ENCODE peak calls at places on chromosomes 13 and 19, in eight cellular contexts. V is breast epithelium, D is heart right ventricle, K is IMR-90, J is cardiac muscle cell, T is H1, F is psoas muscle, L is neural progenitor cell. A is an unnamed sample.

GRCh38 chr13:55815458-55816033 is 1325.2 kb upstream of the PRR20A start:
- DNase-seq in V (no peak), D (no peak), K (no peak), J (no peak), T (no peak), F (no peak), L (no peak), A (no peak)

GRCh38 chr13:114229486-114229885 is 5.2 kb upstream of the CDC16 start:
- DNase-seq in V (no peak), D (no peak), K (no peak), J (peak; percentile 60), T (no peak), F (no peak), L (peak; percentile 10), A (no peak)

GRCh38 chr13:21069561-21070004 is 8.2 kb upstream of the LATS2 start:
- DNase-seq in V (no peak), D (no peak), K (peak; percentile 99), J (peak; percentile 96), T (no peak), F (no peak), L (no peak), A (no peak)

GRCh38 chr13:79659161-79659560 is 178.2 kb downstream of the NDFIP2 start:
- DNase-seq in V (no peak), D (peak; percentile 59), K (no peak), J (peak; percentile 90), T (no peak), F (peak; percentile 81), L (peak; percentile 73), A (peak; percentile 86)

GRCh38 chr13:96652506-96652905 is 341.8 kb downstream of the OXGR1 start:
- DNase-seq in V (no peak), D (no peak), K (no peak), J (no peak), T (no peak), F (no peak), L (no peak), A (no peak)

GRCh38 chr19:33677745-33678426 is 56.1 kb downstream of the CHST8 start:
- DNase-seq in V (no peak), D (no peak), K (no peak), J (no peak), T (peak; percentile 78), F (no peak), L (peak; percentile 56), A (peak; percentile 29)

GRCh38 chr19:16445238-16446107 is 26.3 kb downstream of the EPS15L1 start:
- DNase-seq in V (no peak), D (no peak), K (peak; percentile 83), J (no peak), T (no peak), F (no peak), L (no peak), A (no peak)

GRCh38 chr19:5953680-5954213 is 24.2 kb downstream of the RANBP3 start:
- DNase-seq in V (no peak), D (no peak), K (no peak), J (no peak), T (no peak), F (no peak), L (no peak), A (no peak)

GRCh38 chr13:41680900-41681299 is 223.6 kb downstream of the RGCC start:
- DNase-seq in V (no peak), D (no peak), K (no peak), J (no peak), T (no peak), F (no peak), L (peak; percentile 2), A (no peak)

GRCh38 chr13:92103673-92104296 is 705.4 kb downstream of the GPC5 start:
- DNase-seq in V (no peak), D (no peak), K (peak; percentile 9), J (peak; percentile 56), T (no peak), F (no peak), L (no peak), A (no peak)

GRCh38 chr19:33948651-33949335 is 152.1 kb downstream of the KCTD15 start:
- DNase-seq in V (no peak), D (no peak), K (no peak), J (no peak), T (peak; percentile 28), F (no peak), L (no peak), A (no peak)

GRCh38 chr19:53947624-53948023 is 15.1 kb upstream of the CACNG8 start:
- DNase-seq in V (no peak), D (no peak), K (no peak), J (peak; percentile 27), T (no peak), F (no peak), L (peak; percentile 56), A (no peak)

GRCh38 chr19:53951436-53951835 is 11.3 kb upstream of the CACNG8 start:
- DNase-seq in V (no peak), D (no peak), K (no peak), J (no peak), T (no peak), F (no peak), L (no peak), A (no peak)

GRCh38 chr19:53953383-53953782 is 9.4 kb upstream of the CACNG8 start:
- DNase-seq in V (no peak), D (no peak), K (no peak), J (no peak), T (no peak), F (no peak), L (no peak), A (no peak)

GRCh38 chr19:53957448-53958167 is 5.1 kb upstream of the CACNG8 start:
- DNase-seq in V (no peak), D (no peak), K (no peak), J (no peak), T (no peak), F (no peak), L (no peak), A (no peak)

GRCh38 chr19:53951947-53952346 is 10.8 kb upstream of the CACNG8 start:
- DNase-seq in V (no peak), D (no peak), K (no peak), J (no peak), T (no peak), F (no peak), L (no peak), A (no peak)
- H3K4me3 ChIP-seq in V (no peak overlapping the region), D (no peak overlapping the region), K (no peak overlapping the region), J (no peak overlapping the region), T (no peak overlapping the region), F (no peak overlapping the region), L (no peak overlapping the region), A (no peak overlapping the region)

DNA sequence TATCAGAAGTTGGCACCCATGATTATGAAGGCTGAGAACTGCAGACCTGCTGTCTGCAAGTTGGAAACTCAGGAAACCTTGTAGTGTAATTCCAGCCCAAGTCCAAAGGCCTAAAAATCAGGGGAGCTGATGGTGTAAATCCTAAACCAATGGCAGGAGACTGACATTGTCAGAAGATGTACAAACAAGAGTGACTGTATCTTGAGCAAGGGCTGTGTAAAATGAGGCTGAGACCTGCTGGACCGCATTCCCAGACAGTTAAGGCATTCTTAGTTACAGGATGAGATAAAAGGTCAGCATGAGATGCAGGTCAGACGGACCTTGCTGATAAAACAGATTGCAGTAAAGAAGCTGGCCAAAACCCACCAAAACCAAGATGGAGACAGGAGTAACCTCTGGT is 147.7 kb downstream of the COG6 start:
- DNase-seq in V (no peak), D (no peak), K (no peak), J (no peak), T (no peak), F (no peak), L (no peak), A (no peak)
- H3K9me3 ChIP-seq in V (no peaks in the 10 kb centered on the region), D (no peaks in the 10 kb centered on the region), K (no peaks in the 10 kb centered on the region), J (no peaks in the 10 kb centered on the region), T (no peaks in the 10 kb centered on the region), F (no peaks in the 10 kb centered on the region), L (peaks cover 5% of the 10 kb centered on the region), A (peaks cover 12% of the 10 kb centered on the region)

GRCh38 chr19:14435320-14436050 is 2.4 kb downstream of the PKN1 start:
- DNase-seq in V (no peak), D (no peak), K (no peak), J (no peak), T (no peak), F (no peak), L (no peak), A (no peak)

GRCh38 chr19:14434157-14434501 is 1.0 kb downstream of the PKN1 start:
- DNase-seq in V (no peak), D (no peak), K (no peak), J (no peak), T (no peak), F (no peak), L (no peak), A (no peak)

GRCh38 chr19:14433454-14434156 is 499 bp downstream of the PKN1 start:
- DNase-seq in V (no peak), D (peak; percentile 33), K (no peak), J (no peak), T (peak; percentile 61), F (no peak), L (peak; percentile 48), A (no peak)

GRCh38 chr19:14432817-14433453 is at the start of gene PKN1:
- DNase-seq in V (no peak), D (peak; percentile 68), K (no peak), J (peak; percentile 46), T (peak; percentile 86), F (peak; percentile 74), L (peak; percentile 91), A (peak; percentile 84)

DNA sequence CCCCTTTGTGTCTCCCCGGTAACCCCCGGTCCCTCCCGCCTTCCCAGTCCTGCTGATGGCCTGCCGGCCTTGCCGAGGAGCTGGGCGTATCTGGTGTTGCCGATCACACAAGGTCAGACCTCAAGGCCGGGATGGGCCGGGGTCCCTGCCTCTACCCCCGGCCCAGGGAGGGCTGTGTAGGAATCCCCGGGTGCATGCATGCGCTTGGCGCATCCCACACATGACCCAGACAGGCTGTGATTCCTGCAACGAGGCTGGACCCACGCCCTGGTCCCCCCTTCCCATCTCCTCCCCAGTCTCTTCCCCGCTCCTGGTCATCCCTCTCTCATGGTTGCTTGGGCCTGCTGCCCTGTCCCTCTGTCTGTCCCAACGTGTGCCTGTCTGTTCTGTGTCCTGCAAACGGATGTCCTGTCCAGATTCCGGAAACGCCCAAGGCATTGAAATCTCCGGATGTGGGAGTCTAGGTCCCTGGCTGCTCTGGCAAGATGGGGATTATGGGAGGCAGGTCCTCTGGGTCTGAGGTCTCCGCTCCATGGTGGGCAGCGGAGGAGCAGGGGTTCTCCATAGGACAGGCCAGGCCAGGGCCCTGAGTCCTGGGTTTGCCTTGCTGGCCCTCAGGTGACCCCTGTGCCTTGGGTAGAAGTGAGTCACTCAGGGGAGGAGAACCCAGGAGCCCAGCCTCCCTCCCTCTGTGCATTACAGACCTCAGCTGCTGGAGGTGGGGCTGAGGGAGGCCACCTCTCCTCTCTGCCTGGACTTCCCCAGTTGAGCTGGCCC is 1.6 kb downstream of the PKN1 start:
- DNase-seq in V (peak; percentile 39), D (peak; percentile 78), K (peak; percentile 72), J (peak; percentile 83), T (no peak), F (peak; percentile 77), L (no peak), A (no peak)
- H3K4me1 ChIP-seq in V (peaks cover 6% of the 10 kb centered on the region), D (peaks cover 64% of the 10 kb centered on the region), K (peaks cover 17% of the 10 kb centered on the region), J (peaks cover 6% of the 10 kb centered on the region), T (peaks cover 6% of the 10 kb centered on the region), F (peaks cover 18% of the 10 kb centered on the region), L (peaks cover 10% of the 10 kb centered on the region), A (peaks cover 6% of the 10 kb centered on the region)

DNA sequence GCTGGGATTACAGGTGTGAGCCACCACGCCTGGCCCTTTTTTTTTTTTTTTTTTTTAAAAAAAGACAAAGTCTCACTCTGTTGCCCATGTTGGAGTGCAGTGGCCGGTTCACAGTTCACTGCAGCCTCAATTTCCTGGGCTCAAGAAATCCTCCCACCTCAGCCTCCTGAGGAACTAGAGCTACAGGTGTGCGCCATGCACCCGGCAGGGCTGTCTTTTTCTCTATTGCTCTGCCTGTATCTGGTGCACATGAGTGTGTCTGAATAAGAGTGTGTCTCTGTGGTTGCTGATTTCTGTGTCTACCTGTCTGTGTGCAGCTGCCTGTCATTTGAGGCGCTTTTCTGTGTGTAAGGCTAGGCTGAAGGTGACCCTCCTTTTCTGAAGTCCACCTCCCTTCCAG is 1.6 kb upstream of the PRR12 start:
- DNase-seq in V (no peak), D (no peak), K (no peak), J (no peak), T (no peak), F (no peak), L (no peak), A (no peak)
- H3K4me3 ChIP-seq in V (no peak overlapping the region), D (peak overlapping the region; percentile 74), K (no peak overlapping the region), J (no peak overlapping the region), T (no peak overlapping the region), F (no peak overlapping the region), L (peak overlapping the region; percentile 87), A (no peak overlapping the region)